ENCODE peak calls at places on chromosomes 13 and 19, in four cellular contexts. Q is GM23338, C is breast epithelium, S is Panc1. N is an unnamed sample.

GRCh38 chr19:29040951-29041350 is 172.0 kb downstream of the UQCRFS1 start:
- DNase-seq in Q (peak; percentile 77), C (no peak), S (no peak), N (no peak)

GRCh38 chr13:109788372-109789195 is 2.2 kb upstream of the IRS2 start:
- DNase-seq in Q (no peak), C (no peak), S (no peak), N (no peak)

GRCh38 chr19:38838986-38839761 is 7.6 kb upstream of the ECH1 start:
- DNase-seq in Q (no peak), C (no peak), S (no peak), N (no peak)

GRCh38 chr13:95679722-95680121 is 2.8 kb downstream of the DNAJC3 start:
- DNase-seq in Q (no peak), C (no peak), S (no peak), N (no peak)

GRCh38 chr13:92716749-92717148 is 509.9 kb upstream of the GPC6 start:
- DNase-seq in Q (peak; percentile 30), C (no peak), S (no peak), N (no peak)

GRCh38 chr13:60152904-60153303 is 10.8 kb downstream of the DIAPH3 start:
- DNase-seq in Q (no peak), C (no peak), S (no peak), N (no peak)

GRCh38 chr13:23433171-23434153 is at the start of gene SACS:
- DNase-seq in Q (peak; percentile 98), C (no peak), S (no peak), N (no peak)

GRCh38 chr19:33691736-33692135 is 70.0 kb downstream of the CHST8 start:
- DNase-seq in Q (no peak), C (peak; percentile 34), S (no peak), N (peak; percentile 56)

GRCh38 chr19:5172859-5173577 is 167.6 kb downstream of the PTPRS start:
- DNase-seq in Q (no peak), C (no peak), S (peak; percentile 80), N (no peak)

GRCh38 chr13:67231481-67231940 is 1.4 kb upstream of the PCDH9 start:
- DNase-seq in Q (no peak), C (no peak), S (no peak), N (no peak)

GRCh38 chr19:35592226-35592625 is 6.3 kb downstream of the PMIS2 start:
- DNase-seq in Q (peak; percentile 87), C (no peak), S (peak; percentile 25), N (no peak)

GRCh38 chr19:7197760-7198696 is 96.2 kb downstream of the INSR start:
- DNase-seq in Q (peak; percentile 94), C (peak; percentile 86), S (peak; percentile 51), N (peak; percentile 91)

GRCh38 chr13:60164490-60164889 is 762 bp upstream of the DIAPH3 start:
- DNase-seq in Q (peak; percentile 79), C (no peak), S (no peak), N (no peak)

GRCh38 chr13:73218181-73218580 is 159.4 kb downstream of the KLF5 start:
- DNase-seq in Q (no peak), C (no peak), S (no peak), N (no peak)

GRCh38 chr19:33296473-33297060 is 5.8 kb downstream of the CEBPA start:
- DNase-seq in Q (no peak), C (peak; percentile 28), S (no peak), N (peak; percentile 61)

GRCh38 chr19:52823676-52824075 is 2.2 kb upstream of the ZNF28 start:
- DNase-seq in Q (no peak), C (no peak), S (no peak), N (no peak)

GRCh38 chr19:48085077-48085476 is 25.5 kb downstream of the PLA2G4C start:
- DNase-seq in Q (no peak), C (no peak), S (no peak), N (no peak)

GRCh38 chr13:46860734-46861133 is 36.1 kb downstream of the HTR2A start:
- DNase-seq in Q (no peak), C (no peak), S (no peak), N (no peak)

GRCh38 chr19:38470788-38471480 is 37.4 kb downstream of the RYR1 start:
- DNase-seq in Q (no peak), C (no peak), S (no peak), N (no peak)

GRCh38 chr13:95378603-95379002 is 77.4 kb upstream of the ABCC4 start:
- DNase-seq in Q (no peak), C (no peak), S (no peak), N (no peak)

GRCh38 chr19:56840452-56841193 is at the start of the genes PEG3 and ZIM2:
- DNase-seq in Q (no peak), C (peak; percentile 61), S (no peak), N (peak; percentile 77)

GRCh38 chr13:41139296-41139966 is 6.8 kb upstream of the KBTBD6 start:
- DNase-seq in Q (no peak), C (no peak), S (no peak), N (no peak)

GRCh38 chr19:51511353-51511752 is 9.8 kb upstream of the SIGLEC12 start:
- DNase-seq in Q (peak; percentile 85), C (no peak), S (no peak), N (no peak)

GRCh38 chr19:33193864-33194362 is at the start of gene LRP3:
- DNase-seq in Q (peak; percentile 55), C (no peak), S (no peak), N (no peak)

GRCh38 chr19:50362656-50363424 is 2.6 kb downstream of the NAPSA start:
- DNase-seq in Q (no peak), C (no peak), S (no peak), N (no peak)

GRCh38 chr19:44939668-44940067 is 2.4 kb upstream of the APOC4 start:
- DNase-seq in Q (no peak), C (no peak), S (no peak), N (no peak)

GRCh38 chr19:15779756-15780476 is 7.5 kb upstream of the OR10H5 start:
- DNase-seq in Q (no peak), C (peak; percentile 60), S (no peak), N (peak; percentile 73)

GRCh38 chr13:24683833-24684599 is 3.8 kb downstream of the ATP12A start:
- DNase-seq in Q (peak; percentile 88), C (no peak), S (no peak), N (no peak)

GRCh38 chr19:17765069-17765618 is 13.9 kb downstream of the FCHO1 start:
- DNase-seq in Q (no peak), C (no peak), S (no peak), N (no peak)

GRCh38 chr13:43042410-43042921 is 19.1 kb downstream of the DNAJC15 start:
- DNase-seq in Q (no peak), C (no peak), S (no peak), N (no peak)

GRCh38 chr13:88651531-88651930 is 980.4 kb downstream of the SLITRK5 start:
- DNase-seq in Q (no peak), C (no peak), S (no peak), N (no peak)

GRCh38 chr13:88649855-88650254 is 978.7 kb downstream of the SLITRK5 start:
- DNase-seq in Q (no peak), C (no peak), S (no peak), N (no peak)

GRCh38 chr13:88643233-88643632 is 972.1 kb downstream of the SLITRK5 start:
- DNase-seq in Q (peak; percentile 17), C (no peak), S (no peak), N (no peak)

GRCh38 chr13:88648598-88649373 is 977.6 kb downstream of the SLITRK5 start:
- DNase-seq in Q (no peak), C (no peak), S (no peak), N (no peak)
- TF ChIP-seq POLR2AphosphoS5 in Q (no peak), C (no peak), S (no peak), N (no peak)

GRCh38 chr19:13693933-13694332 is 70.4 kb upstream of the MRI1 start:
- DNase-seq in Q (peak; percentile 12), C (no peak), S (no peak), N (no peak)
- H3K27me3 ChIP-seq in Q (no peaks in the 10 kb centered on the region), C (no peaks in the 10 kb centered on the region), S (no peaks in the 10 kb centered on the region), N (peaks cover 19% of the 10 kb centered on the region)

DNA sequence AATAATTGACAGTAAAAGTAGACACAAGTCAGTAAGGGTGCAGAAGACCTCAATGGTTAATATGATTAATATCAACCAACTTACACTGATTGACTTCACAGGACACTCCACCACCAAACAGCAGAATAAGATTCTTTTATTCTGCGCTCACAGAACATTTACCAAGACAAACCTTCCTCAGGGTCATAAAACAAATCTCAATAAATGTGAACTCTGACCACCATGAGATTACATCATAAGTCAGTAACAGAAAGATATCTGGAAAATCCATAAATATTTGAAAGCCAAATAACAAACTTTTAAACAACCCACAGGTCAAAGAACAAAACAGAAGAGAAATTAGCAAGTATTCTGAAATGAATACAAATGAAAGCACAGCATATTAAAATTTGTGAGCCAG is 99.7 kb downstream of the SPACA7 start:
- DNase-seq in Q (no peak), C (no peak), S (no peak), N (no peak)
- TF ChIP-seq POLR2AphosphoS5 in Q (no peak), C (no peak), S (no peak), N (no peak)

GRCh38 chr19:42175952-42176648 is 41.4 kb downstream of the DEDD2 start:
- DNase-seq in Q (peak; percentile 75), C (no peak), S (no peak), N (no peak)

GRCh38 chr19:42173695-42174094 is 41.4 kb upstream of the POU2F2 start:
- DNase-seq in Q (no peak), C (no peak), S (no peak), N (no peak)

GRCh38 chr19:42176649-42176989 is 40.9 kb downstream of the DEDD2 start:
- DNase-seq in Q (peak; percentile 52), C (no peak), S (no peak), N (no peak)

GRCh38 chr19:42174188-42174587 is 41.9 kb upstream of the POU2F2 start:
- DNase-seq in Q (no peak), C (no peak), S (no peak), N (no peak)

DNA sequence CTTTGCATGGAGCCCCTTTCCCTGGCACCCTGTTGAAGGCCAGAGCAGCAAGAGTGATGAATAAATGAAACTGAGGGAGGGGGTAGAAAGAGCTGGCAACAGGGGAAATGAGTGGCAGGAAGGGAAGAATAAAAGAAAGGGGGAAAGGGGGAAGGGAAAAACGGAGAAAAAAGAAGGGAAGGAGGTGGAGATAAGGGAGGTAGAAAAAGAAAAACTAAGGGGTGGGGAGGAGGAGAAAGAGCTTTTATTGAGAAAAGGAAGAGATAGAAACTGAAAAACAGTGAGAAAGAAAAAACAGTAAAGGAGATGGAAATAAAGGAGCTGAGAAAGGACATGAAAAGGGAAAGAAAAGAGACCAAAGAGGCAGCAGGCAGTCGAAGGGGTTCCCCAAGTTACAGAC is 42.1 kb downstream of the DEDD2 start:
- DNase-seq in Q (no peak), C (no peak), S (no peak), N (no peak)
- H3K27me3 ChIP-seq in Q (peaks cover 74% of the 10 kb centered on the region), C (peaks cover 2% of the 10 kb centered on the region), S (peaks cover 15% of the 10 kb centered on the region), N (peaks cover 62% of the 10 kb centered on the region)

DNA sequence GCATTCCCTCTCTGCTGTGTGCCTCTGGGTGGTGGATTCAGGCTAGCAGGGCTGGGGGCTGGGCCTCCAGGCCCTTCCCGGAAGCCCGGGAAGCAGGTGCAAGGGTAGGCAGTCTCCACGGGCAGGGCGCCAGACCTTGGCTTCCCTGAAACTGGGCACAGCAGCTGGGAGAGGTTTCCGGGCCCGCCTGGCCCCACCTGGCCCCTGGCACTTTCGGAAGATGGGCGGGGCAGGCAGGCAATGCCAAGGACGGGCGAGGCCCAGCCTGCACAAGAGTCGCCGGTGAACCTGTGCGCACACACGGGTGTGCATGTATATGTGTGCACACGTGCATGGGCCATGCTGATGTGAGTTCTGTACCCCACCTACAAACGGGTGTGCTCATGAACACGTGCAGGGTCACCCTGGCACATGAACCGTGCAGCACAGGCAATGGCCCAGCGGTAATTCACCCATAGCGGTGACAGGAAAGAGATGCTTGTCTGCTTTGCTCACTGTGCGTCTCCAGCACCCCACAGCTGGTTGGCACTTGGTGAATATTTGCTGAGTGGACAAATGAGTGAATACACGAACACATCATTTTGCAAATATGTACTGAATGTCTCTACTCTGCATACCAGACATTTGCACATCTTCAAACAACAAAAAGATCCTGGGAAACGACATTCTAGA is 15.3 kb downstream of the GADD45B start:
- DNase-seq in Q (no peak), C (peak; percentile 89), S (no peak), N (peak; percentile 85)
- TF ChIP-seq POLR2AphosphoS5 in Q (no peak), C (peak; percentile 63), S (no peak), N (peak; percentile 81)

N was measured in suprapubic skin.